ENCODE peak calls at places on chromosome 5, in ten cellular contexts. One of them, this sample, is unnamed.

GRCh38 chr5:160009591-160009989 is 651 bp downstream of the TTC1 start:
- DNase-seq in mesenchymal stem cell: no peak
- DNase-seq in ovary: no peak
- DNase-seq in mesendoderm: no peak
- DNase-seq in NCI-H2171 treated with DMSO at 0.1 percent for 48 hours: no peak
- DNase-seq in GM18507: no peak
- DNase-seq in epithelial cell of esophagus: no peak
- DNase-seq in T-cell: no peak
- DNase-seq in pulmonary artery endothelial cell: no peak
- DNase-seq in uterus: no peak
- DNase-seq in this sample: no peak

GRCh38 chr5:61881821-61882220 is 424.2 kb upstream of the KIF2A start:
- DNase-seq in mesendoderm: peak
- DNase-seq in pulmonary artery endothelial cell: no peak
- DNase-seq in GM18507: no peak
- DNase-seq in ovary: no peak
- DNase-seq in epithelial cell of esophagus: peak
- DNase-seq in uterus: no peak
- DNase-seq in NCI-H2171 treated with DMSO at 0.1 percent for 48 hours: no peak
- DNase-seq in T-cell: no peak
- DNase-seq in mesenchymal stem cell: no peak
- DNase-seq in this sample: no peak

GRCh38 chr5:22250528-22250927 is 602.6 kb downstream of the CDH12 start:
- DNase-seq in mesenchymal stem cell: no peak
- DNase-seq in T-cell: no peak
- DNase-seq in pulmonary artery endothelial cell: no peak
- DNase-seq in GM18507: no peak
- DNase-seq in ovary: no peak
- DNase-seq in epithelial cell of esophagus: no peak
- DNase-seq in uterus: no peak
- DNase-seq in NCI-H2171 treated with DMSO at 0.1 percent for 48 hours: peak
- DNase-seq in mesendoderm: no peak
- DNase-seq in this sample: no peak

GRCh38 chr5:510521-510920 is 13.7 kb downstream of the SLC9A3 start:
- DNase-seq in NCI-H2171 treated with DMSO at 0.1 percent for 48 hours: no peak
- DNase-seq in T-cell: no peak
- DNase-seq in ovary: no peak
- DNase-seq in epithelial cell of esophagus: no peak
- DNase-seq in uterus: no peak
- DNase-seq in mesendoderm: no peak
- DNase-seq in mesenchymal stem cell: no peak
- DNase-seq in GM18507: no peak
- DNase-seq in pulmonary artery endothelial cell: no peak
- DNase-seq in this sample: no peak

GRCh38 chr5:150299571-150300327 is 3.0 kb downstream of the ARSI start:
- DNase-seq in NCI-H2171 treated with DMSO at 0.1 percent for 48 hours: no peak
- DNase-seq in GM18507: no peak
- DNase-seq in pulmonary artery endothelial cell: no peak
- DNase-seq in uterus: peak
- DNase-seq in ovary: no peak
- DNase-seq in mesenchymal stem cell: no peak
- DNase-seq in epithelial cell of esophagus: peak
- DNase-seq in mesendoderm: peak
- DNase-seq in T-cell: no peak
- DNase-seq in this sample: no peak

GRCh38 chr5:145687943-145688342 is 147.2 kb downstream of the PRELID2 start:
- DNase-seq in NCI-H2171 treated with DMSO at 0.1 percent for 48 hours: no peak
- DNase-seq in mesendoderm: no peak
- DNase-seq in uterus: no peak
- DNase-seq in GM18507: no peak
- DNase-seq in T-cell: no peak
- DNase-seq in pulmonary artery endothelial cell: no peak
- DNase-seq in epithelial cell of esophagus: no peak
- DNase-seq in ovary: no peak
- DNase-seq in mesenchymal stem cell: no peak
- DNase-seq in this sample: no peak

GRCh38 chr5:152711996-152712395 is 306.9 kb upstream of the NMUR2 start:
- DNase-seq in GM18507: no peak
- DNase-seq in mesenchymal stem cell: no peak
- DNase-seq in mesendoderm: no peak
- DNase-seq in epithelial cell of esophagus: no peak
- DNase-seq in NCI-H2171 treated with DMSO at 0.1 percent for 48 hours: no peak
- DNase-seq in uterus: no peak
- DNase-seq in pulmonary artery endothelial cell: no peak
- DNase-seq in ovary: no peak
- DNase-seq in T-cell: no peak
- DNase-seq in this sample: no peak

GRCh38 chr5:111748304-111748763 is 8.7 kb downstream of the NREP start:
- DNase-seq in NCI-H2171 treated with DMSO at 0.1 percent for 48 hours: no peak
- DNase-seq in T-cell: no peak
- DNase-seq in uterus: no peak
- DNase-seq in GM18507: no peak
- DNase-seq in mesenchymal stem cell: peak
- DNase-seq in mesendoderm: no peak
- DNase-seq in epithelial cell of esophagus: peak
- DNase-seq in ovary: no peak
- DNase-seq in pulmonary artery endothelial cell: peak
- DNase-seq in this sample: no peak

GRCh38 chr5:27682600-27682999 is 644.2 kb upstream of the CDH9 start:
- DNase-seq in uterus: no peak
- DNase-seq in ovary: no peak
- DNase-seq in GM18507: no peak
- DNase-seq in epithelial cell of esophagus: peak
- DNase-seq in mesendoderm: peak
- DNase-seq in NCI-H2171 treated with DMSO at 0.1 percent for 48 hours: no peak
- DNase-seq in T-cell: no peak
- DNase-seq in pulmonary artery endothelial cell: no peak
- DNase-seq in mesenchymal stem cell: no peak
- DNase-seq in this sample: no peak

GRCh38 chr5:150036513-150036912 is 36.0 kb downstream of the HMGXB3 start:
- DNase-seq in NCI-H2171 treated with DMSO at 0.1 percent for 48 hours: no peak
- DNase-seq in ovary: no peak
- DNase-seq in GM18507: no peak
- DNase-seq in uterus: peak
- DNase-seq in epithelial cell of esophagus: peak
- DNase-seq in pulmonary artery endothelial cell: no peak
- DNase-seq in mesenchymal stem cell: peak
- DNase-seq in T-cell: no peak
- DNase-seq in mesendoderm: no peak
- DNase-seq in this sample: no peak

GRCh38 chr5:89337-90286 is 2.4 kb upstream of the PLEKHG4B start:
- DNase-seq in NCI-H2171 treated with DMSO at 0.1 percent for 48 hours: no peak
- DNase-seq in epithelial cell of esophagus: no peak
- DNase-seq in T-cell: no peak
- DNase-seq in pulmonary artery endothelial cell: no peak
- DNase-seq in mesenchymal stem cell: no peak
- DNase-seq in mesendoderm: peak
- DNase-seq in GM18507: no peak
- DNase-seq in ovary: no peak
- DNase-seq in uterus: no peak
- DNase-seq in this sample: no peak